ENCODE peak calls at places on chromosomes 13 and 19, in four cellular contexts. One of them, this sample, is unnamed.

GRCh38 chr19:46678110-46678732 is 17.2 kb upstream of the DACT3 start:
- DNase-seq in heart left ventricle: no peak
- DNase-seq in IMR-90: no peak
- DNase-seq in thyroid gland: no peak
- DNase-seq in this sample: peak

GRCh38 chr19:40700083-40700482 is 9.6 kb upstream of the NUMBL start:
- DNase-seq in IMR-90: no peak
- DNase-seq in heart left ventricle: no peak
- DNase-seq in thyroid gland: no peak
- DNase-seq in this sample: no peak

GRCh38 chr19:17031741-17032140 is 5.1 kb upstream of the CPAMD8 start:
- DNase-seq in thyroid gland: no peak
- DNase-seq in heart left ventricle: no peak
- DNase-seq in IMR-90: no peak
- DNase-seq in this sample: no peak

GRCh38 chr13:25210842-25211241 is 38.8 kb upstream of the AMER2 start:
- DNase-seq in thyroid gland: no peak
- DNase-seq in heart left ventricle: no peak
- DNase-seq in IMR-90: no peak
- DNase-seq in this sample: no peak

GRCh38 chr13:21742041-21742440 is 71.2 kb downstream of the FGF9 start:
- DNase-seq in thyroid gland: no peak
- DNase-seq in heart left ventricle: no peak
- DNase-seq in IMR-90: no peak
- DNase-seq in this sample: no peak

GRCh38 chr13:30806784-30807183 is 71.4 kb downstream of the ALOX5AP start:
- DNase-seq in IMR-90: peak
- DNase-seq in thyroid gland: no peak
- DNase-seq in heart left ventricle: no peak
- DNase-seq in this sample: no peak

GRCh38 chr13:113976711-113977684 is 3.1 kb upstream of the C13orf46 start:
- DNase-seq in IMR-90: peak
- DNase-seq in heart left ventricle: no peak
- DNase-seq in thyroid gland: no peak
- DNase-seq in this sample: no peak

GRCh38 chr13:109272595-109273325 is 513.6 kb downstream of the IRS2 start:
- DNase-seq in IMR-90: peak
- DNase-seq in heart left ventricle: no peak
- DNase-seq in thyroid gland: no peak
- DNase-seq in this sample: no peak

GRCh38 chr13:97911311-97912138 is 42.0 kb upstream of the IPO5 start:
- DNase-seq in heart left ventricle: no peak
- DNase-seq in IMR-90: peak
- DNase-seq in thyroid gland: peak
- DNase-seq in this sample: peak

GRCh38 chr19:45972081-45972943 is 1.4 kb downstream of the NOVA2 start:
- DNase-seq in heart left ventricle: no peak
- DNase-seq in thyroid gland: no peak
- DNase-seq in IMR-90: no peak
- DNase-seq in this sample: no peak

GRCh38 chr13:36341718-36342117 is 4.5 kb downstream of the SPART start:
- DNase-seq in thyroid gland: no peak
- DNase-seq in IMR-90: peak
- DNase-seq in heart left ventricle: no peak
- DNase-seq in this sample: no peak

GRCh38 chr19:32168111-32168510 is 177.3 kb upstream of the ZNF507 start:
- DNase-seq in IMR-90: no peak
- DNase-seq in heart left ventricle: no peak
- DNase-seq in thyroid gland: no peak
- DNase-seq in this sample: no peak

GRCh38 chr13:51618626-51619025 is 34.4 kb downstream of the WDFY2 start:
- DNase-seq in thyroid gland: peak
- DNase-seq in IMR-90: no peak
- DNase-seq in heart left ventricle: no peak
- DNase-seq in this sample: no peak

GRCh38 chr19:15280915-15281683 is 48.9 kb upstream of the EPHX3 start:
- DNase-seq in heart left ventricle: peak
- DNase-seq in IMR-90: peak
- DNase-seq in thyroid gland: peak
- DNase-seq in this sample: peak

GRCh38 chr19:49689133-49690072 is at the start of gene ADM5:
- DNase-seq in thyroid gland: peak
- DNase-seq in IMR-90: no peak
- DNase-seq in heart left ventricle: peak
- DNase-seq in this sample: peak

GRCh38 chr19:33998739-33999345 is 173.5 kb upstream of the LSM14A start:
- DNase-seq in thyroid gland: no peak
- DNase-seq in IMR-90: no peak
- DNase-seq in heart left ventricle: no peak
- DNase-seq in this sample: no peak

GRCh38 chr13:110182003-110182402 is 125.0 kb downstream of the COL4A1 start:
- DNase-seq in thyroid gland: no peak
- DNase-seq in heart left ventricle: no peak
- DNase-seq in IMR-90: no peak
- DNase-seq in this sample: no peak

GRCh38 chr19:41563847-41564514 is 12.0 kb upstream of the CEACAM21 start:
- DNase-seq in heart left ventricle: no peak
- DNase-seq in thyroid gland: no peak
- DNase-seq in IMR-90: no peak
- DNase-seq in this sample: no peak

GRCh38 chr19:48413879-48414623 is 20.6 kb downstream of the GRIN2D start:
- DNase-seq in heart left ventricle: no peak
- DNase-seq in thyroid gland: peak
- DNase-seq in IMR-90: peak
- DNase-seq in this sample: no peak

GRCh38 chr13:112968910-112969691 is at the start of gene MCF2L:
- DNase-seq in IMR-90: peak
- DNase-seq in thyroid gland: peak
- DNase-seq in heart left ventricle: peak
- DNase-seq in this sample: peak

GRCh38 chr19:40921005-40921897 is 39.2 kb upstream of the CYP2A7 start:
- DNase-seq in IMR-90: no peak
- DNase-seq in heart left ventricle: no peak
- DNase-seq in thyroid gland: no peak
- DNase-seq in this sample: peak

GRCh38 chr13:48221301-48222190 is 11.5 kb upstream of the ITM2B start:
- DNase-seq in heart left ventricle: no peak
- DNase-seq in IMR-90: no peak
- DNase-seq in thyroid gland: no peak
- DNase-seq in this sample: no peak

GRCh38 chr19:15438124-15438496 is 11.6 kb downstream of the WIZ start:
- DNase-seq in thyroid gland: no peak
- DNase-seq in IMR-90: no peak
- DNase-seq in heart left ventricle: no peak
- DNase-seq in this sample: no peak

GRCh38 chr19:34481861-34482379 is 362 bp downstream of the WTIP start:
- DNase-seq in heart left ventricle: peak
- DNase-seq in thyroid gland: no peak
- DNase-seq in IMR-90: no peak
- DNase-seq in this sample: no peak

GRCh38 chr13:40236566-40237168 is 429.8 kb downstream of the FOXO1 start:
- DNase-seq in heart left ventricle: peak
- DNase-seq in IMR-90: no peak
- DNase-seq in thyroid gland: peak
- DNase-seq in this sample: peak

GRCh38 chr19:4694211-4694987 is 24.3 kb upstream of the MYDGF start:
- DNase-seq in heart left ventricle: no peak
- DNase-seq in thyroid gland: peak
- DNase-seq in IMR-90: peak
- DNase-seq in this sample: no peak

GRCh38 chr13:39422845-39423565 is 180.0 kb downstream of the LHFPL6 start:
- DNase-seq in heart left ventricle: no peak
- DNase-seq in thyroid gland: no peak
- DNase-seq in IMR-90: no peak
- DNase-seq in this sample: no peak

GRCh38 chr19:3359850-3360493 is 6.4 kb upstream of the NFIC start:
- DNase-seq in heart left ventricle: no peak
- DNase-seq in IMR-90: no peak
- DNase-seq in thyroid gland: no peak
- DNase-seq in this sample: peak

GRCh38 chr13:98022210-98022609 is 68.7 kb downstream of the IPO5 start:
- DNase-seq in IMR-90: peak
- DNase-seq in heart left ventricle: peak
- DNase-seq in thyroid gland: peak
- DNase-seq in this sample: no peak

GRCh38 chr19:35169226-35169995 is 14.9 kb downstream of the FXYD5 start:
- DNase-seq in heart left ventricle: no peak
- DNase-seq in IMR-90: no peak
- DNase-seq in thyroid gland: no peak
- DNase-seq in this sample: no peak

GRCh38 chr19:33171916-33172359 is 22.2 kb upstream of the LRP3 start:
- DNase-seq in thyroid gland: no peak
- DNase-seq in IMR-90: peak
- DNase-seq in heart left ventricle: no peak
- DNase-seq in this sample: no peak

GRCh38 chr19:7646426-7646700 is 9.5 kb downstream of the STXBP2 start:
- DNase-seq in IMR-90: no peak
- DNase-seq in heart left ventricle: no peak
- DNase-seq in thyroid gland: no peak
- DNase-seq in this sample: no peak

GRCh38 chr19:7647156-7647555 is 10.2 kb downstream of the STXBP2 start:
- DNase-seq in IMR-90: no peak
- DNase-seq in heart left ventricle: no peak
- DNase-seq in thyroid gland: no peak
- DNase-seq in this sample: no peak

GRCh38 chr19:7645656-7646425 is 8.9 kb downstream of the STXBP2 start:
- DNase-seq in thyroid gland: no peak
- DNase-seq in heart left ventricle: no peak
- DNase-seq in IMR-90: no peak
- DNase-seq in this sample: no peak

GRCh38 chr19:7644550-7644877 is 7.6 kb downstream of the STXBP2 start:
- DNase-seq in thyroid gland: no peak
- DNase-seq in heart left ventricle: no peak
- DNase-seq in IMR-90: no peak
- DNase-seq in this sample: no peak

GRCh38 chr19:7645159-7645558 is 8.2 kb downstream of the STXBP2 start:
- DNase-seq in thyroid gland: no peak
- DNase-seq in heart left ventricle: no peak
- DNase-seq in IMR-90: no peak
- DNase-seq in this sample: no peak
- TF ChIP-seq POLR2A in thyroid gland: no peak
- TF ChIP-seq POLR2A in heart left ventricle: no peak
- TF ChIP-seq POLR2A in IMR-90: no peak
- TF ChIP-seq POLR2A in this sample: no peak

GRCh38 chr19:811511-812048 is 10.2 kb downstream of the PLPPR3 start:
- DNase-seq in IMR-90: no peak
- DNase-seq in thyroid gland: no peak
- DNase-seq in heart left ventricle: no peak
- DNase-seq in this sample: no peak

GRCh38 chr19:812819-813358 is 8.9 kb downstream of the PLPPR3 start:
- DNase-seq in thyroid gland: no peak
- DNase-seq in heart left ventricle: no peak
- DNase-seq in IMR-90: no peak
- DNase-seq in this sample: no peak

GRCh38 chr19:812049-812816 is 9.5 kb downstream of the PLPPR3 start:
- DNase-seq in heart left ventricle: no peak
- DNase-seq in IMR-90: no peak
- DNase-seq in thyroid gland: no peak
- DNase-seq in this sample: no peak

GRCh38 chr19:810077-810855 is 11.5 kb downstream of the PLPPR3 start:
- DNase-seq in IMR-90: no peak
- DNase-seq in heart left ventricle: no peak
- DNase-seq in thyroid gland: no peak
- DNase-seq in this sample: no peak

DNA sequence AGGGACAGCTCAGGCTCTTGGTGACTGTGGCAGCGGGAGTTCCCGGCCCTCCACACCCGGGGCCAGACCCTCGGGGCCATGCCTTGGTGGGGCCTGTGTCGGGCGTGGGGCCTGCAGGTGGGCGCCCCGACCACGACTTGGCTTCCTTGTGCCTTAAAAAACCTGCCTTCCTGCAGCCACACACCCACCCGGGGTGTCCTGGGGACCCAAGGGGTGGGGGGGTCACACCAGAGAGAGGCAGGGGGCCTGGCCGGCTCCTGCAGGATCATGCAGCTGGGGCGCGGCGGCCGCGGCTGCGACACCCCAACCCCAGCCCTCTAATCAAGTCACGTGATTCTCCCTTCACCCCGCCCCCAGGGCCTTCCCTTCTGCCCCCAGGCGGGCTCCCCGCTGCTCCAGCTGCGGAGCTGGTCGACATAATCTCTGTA is 10.7 kb downstream of the PLPPR3 start:
- DNase-seq in IMR-90: no peak
- DNase-seq in heart left ventricle: no peak
- DNase-seq in thyroid gland: no peak
- DNase-seq in this sample: no peak
- TF ChIP-seq POLR2A in IMR-90: no peak
- TF ChIP-seq POLR2A in heart left ventricle: no peak
- TF ChIP-seq POLR2A in thyroid gland: no peak
- TF ChIP-seq POLR2A in this sample: no peak

DNA sequence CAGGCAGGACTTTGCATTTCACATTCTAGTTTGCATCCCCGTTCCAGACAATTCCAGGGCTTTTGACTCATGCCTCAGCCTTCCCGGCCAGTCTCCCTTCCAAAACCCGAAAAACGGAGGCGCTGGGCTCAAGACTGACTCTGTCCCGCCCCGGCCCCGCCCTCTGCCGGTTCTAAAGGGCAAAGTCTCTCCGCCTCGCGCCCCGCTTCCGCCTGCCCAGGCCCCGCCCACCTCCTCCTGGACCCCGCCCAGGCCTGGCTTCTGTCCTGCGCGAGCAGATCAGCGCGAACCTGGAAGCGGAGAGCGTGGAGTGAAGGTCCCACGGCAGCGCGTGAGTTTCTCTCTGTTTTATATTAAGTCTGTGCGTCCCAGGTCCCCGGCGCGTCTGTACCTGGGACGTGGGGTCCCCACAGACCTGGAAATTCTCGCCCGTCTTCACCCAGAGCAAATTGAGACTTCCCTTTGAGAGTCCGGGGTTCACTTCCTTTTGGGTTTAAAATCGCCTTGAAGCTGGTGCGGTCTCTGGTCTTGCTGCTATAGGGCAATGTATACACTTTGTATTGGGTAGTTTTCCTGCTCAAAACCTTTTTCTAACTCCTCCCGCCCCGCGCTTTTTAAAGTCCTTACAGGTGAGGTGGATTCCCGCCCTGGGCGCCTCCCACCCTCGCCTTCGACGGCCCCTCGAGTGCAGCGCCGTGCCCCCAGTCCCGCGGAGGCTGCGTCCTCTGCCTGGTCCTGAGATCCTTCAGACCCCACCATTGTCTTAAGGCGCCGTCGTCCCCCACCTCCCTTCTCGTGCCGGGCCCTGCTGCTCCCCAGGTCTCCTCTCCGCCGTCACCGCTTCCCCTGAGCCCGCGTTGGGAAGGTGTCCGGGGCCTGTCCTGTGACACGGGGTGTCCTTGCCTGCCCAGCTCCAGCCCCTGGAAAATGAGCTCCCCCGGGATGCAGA is 31.2 kb downstream of the ZNF701 start:
- DNase-seq in thyroid gland: peak
- DNase-seq in heart left ventricle: peak
- DNase-seq in IMR-90: peak
- DNase-seq in this sample: peak
- TF ChIP-seq POLR2A in thyroid gland: no peak
- TF ChIP-seq POLR2A in heart left ventricle: peak
- TF ChIP-seq POLR2A in IMR-90: no peak
- TF ChIP-seq POLR2A in this sample: no peak

GRCh38 chr19:12922959-12923358 is 3.9 kb upstream of the SYCE2 start:
- DNase-seq in thyroid gland: no peak
- DNase-seq in heart left ventricle: no peak
- DNase-seq in IMR-90: no peak
- DNase-seq in this sample: no peak
- TF ChIP-seq POLR2A in thyroid gland: no peak
- TF ChIP-seq POLR2A in heart left ventricle: no peak
- TF ChIP-seq POLR2A in IMR-90: no peak
- TF ChIP-seq POLR2A in this sample: no peak

GRCh38 chr19:18091217-18091608 is 4.5 kb upstream of the IL12RB1 start:
- DNase-seq in heart left ventricle: peak
- DNase-seq in IMR-90: no peak
- DNase-seq in thyroid gland: peak
- DNase-seq in this sample: peak
- TF ChIP-seq POLR2A in heart left ventricle: no peak
- TF ChIP-seq POLR2A in IMR-90: no peak
- TF ChIP-seq POLR2A in thyroid gland: no peak
- TF ChIP-seq POLR2A in this sample: no peak